ENCODE peak calls at places on chromosomes 7 and 10, in nine cellular contexts. M is brain microvascular endothelial cell, L is SJSA1, Q is transverse colon, U is cardiac muscle cell, F is colonic mucosa, B is left ventricle myocardium inferior, Y is endothelial cell of umbilical vein, J is ovary. E is an unnamed sample.

GRCh38 chr10:64174666-64175265 is 653.6 kb downstream of the REEP3 start:
- DNase-seq in M (no peak), L (no peak), Q (no peak), U (no peak), F (no peak), B (no peak), Y (no peak), J (no peak), E (no peak)

GRCh38 chr10:94066411-94066810 is 72.7 kb downstream of the PLCE1 start:
- DNase-seq in M (peak), L (no peak), Q (no peak), U (peak), F (no peak), B (no peak), Y (peak), J (peak), E (no peak)

GRCh38 chr10:105605873-105606272 is 964.8 kb downstream of the SORCS3 start:
- DNase-seq in M (no peak), L (no peak), Q (no peak), U (no peak), F (no peak), B (no peak), Y (no peak), J (no peak), E (no peak)

GRCh38 chr10:85666987-85667386 is 699.6 kb downstream of the GRID1 start:
- DNase-seq in M (no peak), L (no peak), Q (no peak), U (no peak), F (no peak), B (no peak), Y (no peak), J (no peak), E (no peak)

GRCh38 chr7:105952917-105953595 is 10.0 kb upstream of the CDHR3 start:
- DNase-seq in M (no peak), L (no peak), Q (no peak), U (no peak), F (no peak), B (no peak), Y (no peak), J (no peak), E (no peak)

GRCh38 chr10:114632869-114633715 is 25.0 kb downstream of the ABLIM1 start:
- DNase-seq in M (peak), L (peak), Q (no peak), U (peak), F (no peak), B (peak), Y (peak), J (peak), E (peak)

GRCh38 chr10:58291538-58292174 is 22.7 kb downstream of the CISD1 start:
- DNase-seq in M (peak), L (no peak), Q (no peak), U (peak), F (no peak), B (no peak), Y (peak), J (no peak), E (no peak)

GRCh38 chr7:64183827-64184372 is 23.1 kb upstream of the ZNF735 start:
- DNase-seq in M (no peak), L (no peak), Q (no peak), U (no peak), F (no peak), B (no peak), Y (no peak), J (no peak), E (no peak)

GRCh38 chr7:28203498-28204240 is 23.1 kb upstream of the JAZF1 start:
- DNase-seq in M (no peak), L (no peak), Q (no peak), U (no peak), F (no peak), B (no peak), Y (no peak), J (no peak), E (no peak)

GRCh38 chr10:45439873-45440272 is 65.9 kb downstream of the ALOX5 start:
- DNase-seq in M (no peak), L (no peak), Q (no peak), U (no peak), F (no peak), B (no peak), Y (no peak), J (no peak), E (no peak)

GRCh38 chr7:117582219-117582704 is 102.4 kb downstream of the CFTR start:
- DNase-seq in M (peak), L (no peak), Q (no peak), U (peak), F (no peak), B (peak), Y (no peak), J (no peak), E (peak)

GRCh38 chr10:24625778-24626177 is 97.9 kb downstream of the ARHGAP21 start:
- DNase-seq in M (no peak), L (no peak), Q (peak), U (no peak), F (no peak), B (no peak), Y (no peak), J (no peak), E (no peak)

GRCh38 chr10:89389254-89389653 is 3.2 kb upstream of the IFIT1 start:
- DNase-seq in M (no peak), L (no peak), Q (no peak), U (no peak), F (no peak), B (no peak), Y (peak), J (no peak), E (no peak)

GRCh38 chr10:21398549-21399345 is 126.7 kb downstream of the SKIDA1 start:
- DNase-seq in M (no peak), L (no peak), Q (no peak), U (no peak), F (no peak), B (no peak), Y (no peak), J (no peak), E (no peak)

GRCh38 chr10:78327778-78328591 is 294.3 kb downstream of the RPS24 start:
- DNase-seq in M (no peak), L (peak), Q (no peak), U (no peak), F (no peak), B (no peak), Y (no peak), J (no peak), E (no peak)

GRCh38 chr7:137934941-137935848 is 66.7 kb downstream of the CREB3L2 start:
- DNase-seq in M (no peak), L (no peak), Q (no peak), U (no peak), F (no peak), B (no peak), Y (peak), J (no peak), E (no peak)

GRCh38 chr10:64430690-64431323 is 909.6 kb downstream of the REEP3 start:
- DNase-seq in M (peak), L (no peak), Q (peak), U (peak), F (peak), B (no peak), Y (peak), J (no peak), E (no peak)

DNA sequence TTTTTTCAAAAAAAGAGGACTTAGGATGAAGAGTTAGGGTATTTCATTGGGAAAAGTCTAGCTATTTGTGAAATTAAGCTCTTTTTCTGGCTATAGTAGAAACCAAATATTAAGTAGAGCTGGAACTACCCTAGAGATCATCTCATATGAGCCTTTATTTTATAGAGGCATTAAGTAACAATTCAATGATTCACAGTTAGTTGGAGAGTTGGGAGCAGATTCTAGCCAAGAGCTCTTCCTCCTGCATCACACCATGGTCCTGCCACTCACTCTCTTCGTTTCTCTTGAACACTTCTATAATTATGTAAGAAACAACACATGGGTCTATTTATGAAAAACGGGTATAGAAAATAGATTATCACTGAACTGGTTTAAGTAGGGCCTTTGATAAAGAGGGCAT is 76.1 kb upstream of the ANK3 start:
- DNase-seq in M (peak), L (no peak), Q (no peak), U (no peak), F (no peak), B (no peak), Y (no peak), J (no peak), E (no peak)
- H3K27ac ChIP-seq in M (no peak), L (no peak), Q (no peak), U (no peak), F (no peak), B (no peak), Y (no peak), J (no peak), E (no peak)

GRCh38 chr10:14220026-14220425 is 110.7 kb downstream of the FRMD4A start:
- DNase-seq in M (peak), L (no peak), Q (no peak), U (no peak), F (no peak), B (no peak), Y (no peak), J (no peak), E (no peak)
- H3K4me3 ChIP-seq in M (no peak), L (no peak), Q (no peak), U (no peak), F (no peak), B (no peak), Y (no peak), J (no peak), E (no peak)

GRCh38 chr7:99617187-99617781 is 538 bp downstream of the ZSCAN25 start:
- DNase-seq in M (no peak), L (peak), Q (no peak), U (no peak), F (no peak), B (no peak), Y (no peak), J (no peak), E (no peak)

GRCh38 chr7:99614495-99614894 is 2.3 kb upstream of the ZSCAN25 start:
- DNase-seq in M (no peak), L (no peak), Q (no peak), U (no peak), F (no peak), B (no peak), Y (no peak), J (no peak), E (no peak)

GRCh38 chr7:99618726-99619125 is 2.0 kb downstream of the ZSCAN25 start:
- DNase-seq in M (peak), L (peak), Q (no peak), U (no peak), F (no peak), B (no peak), Y (no peak), J (no peak), E (no peak)

GRCh38 chr7:99616359-99617186 is at the start of gene ZSCAN25:
- DNase-seq in M (peak), L (peak), Q (peak), U (peak), F (peak), B (peak), Y (peak), J (peak), E (peak)

GRCh38 chr7:99615989-99616358 is 772 bp upstream of the ZSCAN25 start:
- DNase-seq in M (no peak), L (no peak), Q (no peak), U (no peak), F (no peak), B (no peak), Y (no peak), J (no peak), E (no peak)
- H3K27ac ChIP-seq in M (peak), L (no peak), Q (peak), U (no peak), F (peak), B (peak), Y (no peak), J (no peak), E (no peak)

DNA sequence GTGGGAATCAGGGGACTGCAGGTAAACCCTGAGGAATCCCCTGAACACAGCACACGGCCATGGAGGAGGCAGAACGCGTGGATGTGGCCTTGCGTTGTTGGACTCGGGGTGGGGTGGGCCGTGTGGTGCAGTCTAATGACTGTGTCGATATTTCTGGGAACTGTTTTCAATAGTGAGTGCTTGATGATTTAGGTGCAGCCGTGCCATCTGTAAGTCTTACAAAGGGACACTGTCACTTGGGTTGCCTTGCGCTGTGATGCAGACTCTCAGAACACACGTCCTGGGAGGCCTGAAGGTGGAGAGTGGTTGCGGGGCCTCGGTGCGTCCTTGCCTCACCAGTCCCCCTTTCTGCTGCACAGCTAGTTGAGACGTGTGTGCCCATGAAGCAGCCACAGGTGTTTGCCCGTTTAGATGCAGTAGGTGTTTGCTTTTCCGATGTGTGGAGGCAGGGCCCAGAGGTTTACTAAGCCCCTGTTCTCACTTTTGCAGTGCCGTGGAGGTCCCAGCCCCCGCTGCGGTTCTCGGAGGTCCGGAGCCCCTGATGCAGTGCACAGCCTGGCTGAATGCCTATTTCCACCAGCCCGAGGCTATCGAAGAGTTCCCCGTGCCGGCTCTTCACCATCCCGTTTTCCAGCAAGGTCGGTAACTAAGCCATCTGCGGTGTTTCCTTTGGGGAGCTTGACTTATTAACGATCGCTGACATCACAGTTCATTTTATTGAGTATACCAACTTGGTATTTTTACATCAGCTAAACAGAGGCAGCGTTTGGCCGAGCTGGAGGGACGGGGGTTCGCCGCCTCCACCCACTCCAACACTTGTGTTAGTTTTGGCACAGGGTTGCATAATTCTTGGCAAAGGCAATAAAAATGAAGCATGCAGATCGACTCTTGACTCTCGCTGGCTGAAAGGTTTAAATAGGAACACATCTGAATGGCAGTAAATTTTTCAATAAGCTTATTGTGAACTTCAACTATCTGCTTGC is 240.7 kb downstream of the MGMT start:
- DNase-seq in M (peak), L (no peak), Q (no peak), U (no peak), F (no peak), B (peak), Y (peak), J (no peak), E (peak)
- H3K4me3 ChIP-seq in M (no peak), L (no peak), Q (no peak), U (no peak), F (no peak), B (no peak), Y (no peak), J (no peak), E (no peak)

GRCh38 chr7:77331938-77332695 is 84.0 kb downstream of the GSAP start:
- DNase-seq in M (peak), L (peak), Q (peak), U (peak), F (peak), B (peak), Y (peak), J (peak), E (peak)

GRCh38 chr7:77327932-77328628 is 88.1 kb downstream of the GSAP start:
- DNase-seq in M (no peak), L (no peak), Q (no peak), U (no peak), F (no peak), B (peak), Y (peak), J (no peak), E (no peak)

GRCh38 chr7:77329466-77330168 is 86.5 kb downstream of the GSAP start:
- DNase-seq in M (no peak), L (no peak), Q (no peak), U (no peak), F (no peak), B (no peak), Y (peak), J (no peak), E (no peak)

GRCh38 chr7:77328669-77329068 is 87.5 kb downstream of the GSAP start:
- DNase-seq in M (no peak), L (no peak), Q (no peak), U (no peak), F (no peak), B (no peak), Y (peak), J (no peak), E (no peak)

DNA sequence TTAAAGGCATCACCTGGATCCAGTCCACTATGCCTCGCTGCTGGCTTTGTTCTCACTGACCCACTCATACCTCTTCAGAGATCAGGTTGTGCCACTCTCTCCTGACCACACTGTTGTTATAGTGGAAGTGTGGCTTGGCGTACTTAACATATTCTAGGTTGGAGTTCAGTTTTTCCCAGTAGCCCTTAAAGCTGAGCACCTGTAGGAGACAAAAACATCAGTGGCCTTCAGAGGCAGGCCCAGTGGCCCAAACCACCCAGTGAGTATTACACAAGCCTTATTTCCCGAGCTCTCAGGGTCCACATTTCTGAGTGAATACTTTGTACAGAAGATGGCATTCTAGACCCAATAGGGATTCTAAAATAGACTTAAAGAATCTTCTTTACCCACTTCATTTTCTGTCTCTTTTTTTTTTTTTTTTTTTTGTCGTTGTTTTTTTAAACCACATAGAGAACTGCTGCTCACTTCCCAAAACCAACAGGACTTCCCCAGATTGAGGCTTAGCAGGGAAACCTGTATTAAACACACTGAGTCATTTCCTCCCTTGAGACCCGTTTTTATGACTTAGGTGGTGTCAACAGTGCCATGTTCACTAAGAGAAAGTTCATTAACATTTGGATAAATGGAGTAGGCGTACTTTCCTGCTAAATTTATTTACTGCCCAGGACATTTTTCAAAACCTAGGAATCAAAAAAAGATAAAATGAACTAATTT is 85.8 kb downstream of the GSAP start:
- DNase-seq in M (no peak), L (no peak), Q (no peak), U (no peak), F (no peak), B (no peak), Y (peak), J (no peak), E (no peak)
- H3K27ac ChIP-seq in M (no peak), L (no peak), Q (peak), U (no peak), F (no peak), B (peak), Y (peak), J (no peak), E (peak)

GRCh38 chr7:30642789-30643188 is 39.5 kb downstream of the CRHR2 start:
- DNase-seq in M (no peak), L (no peak), Q (no peak), U (no peak), F (no peak), B (no peak), Y (no peak), J (no peak), E (no peak)
- H3K4me3 ChIP-seq in M (no peak), L (no peak), Q (peak), U (peak), F (peak), B (no peak), Y (no peak), J (no peak), E (no peak)

GRCh38 chr7:26291251-26291650 is 411 bp upstream of the SNX10 start:
- DNase-seq in M (no peak), L (no peak), Q (no peak), U (no peak), F (no peak), B (no peak), Y (no peak), J (no peak), E (no peak)
- H3K27ac ChIP-seq in M (no peak), L (no peak), Q (no peak), U (no peak), F (no peak), B (no peak), Y (no peak), J (no peak), E (no peak)

DNA sequence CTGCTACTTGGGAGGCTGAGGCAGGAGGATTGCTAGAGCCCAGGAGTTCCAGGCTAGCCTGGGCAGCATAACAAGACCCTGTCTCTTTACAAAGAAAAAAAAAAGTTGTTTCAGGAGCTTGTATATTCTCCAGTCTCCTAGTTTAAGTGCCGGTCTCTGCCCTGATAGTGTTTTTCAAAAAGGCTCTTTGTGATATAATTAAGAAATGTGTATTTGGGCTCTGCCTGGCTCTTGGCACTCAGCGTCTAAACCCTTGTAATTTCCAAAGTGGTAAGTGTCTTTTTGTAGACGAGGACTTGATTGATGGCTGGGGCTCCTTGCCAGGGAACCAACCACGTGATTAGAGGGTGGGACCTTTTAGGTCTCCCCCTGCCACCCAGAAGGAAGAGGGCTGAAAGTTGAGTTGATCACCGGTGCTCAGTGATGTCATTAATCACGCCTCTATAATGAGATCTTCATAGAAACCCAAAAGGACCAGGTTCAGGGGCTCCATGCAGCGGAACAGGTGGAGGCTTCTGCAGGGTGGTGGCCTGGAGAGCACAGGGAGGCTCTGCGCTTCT is 4.4 kb downstream of the EIF3B start:
- DNase-seq in M (no peak), L (no peak), Q (no peak), U (no peak), F (no peak), B (no peak), Y (no peak), J (no peak), E (no peak)
- H3K4me3 ChIP-seq in M (no peak), L (no peak), Q (no peak), U (no peak), F (no peak), B (no peak), Y (no peak), J (no peak), E (no peak)

E was measured in aorta.